ENCODE peak calls at places on chromosomes 5 and 9, in four cellular contexts. One of them, this sample, is unnamed.

GRCh38 chr9:98767196-98767595 is 29.2 kb downstream of the ANKS6 start:
- DNase-seq in IMR-90: no peak
- DNase-seq in body of pancreas: no peak
- DNase-seq in neural progenitor cell: no peak
- DNase-seq in this sample: no peak

GRCh38 chr5:119743927-119744326 is 114.6 kb downstream of the FAM170A start:
- DNase-seq in IMR-90: peak; percentile 4
- DNase-seq in body of pancreas: peak; percentile 23
- DNase-seq in neural progenitor cell: peak; percentile 79
- DNase-seq in this sample: peak; percentile 66

GRCh38 chr9:134158753-134159392 is 5.5 kb downstream of the RNU6ATAC start:
- DNase-seq in IMR-90: no peak
- DNase-seq in body of pancreas: no peak
- DNase-seq in neural progenitor cell: no peak
- DNase-seq in this sample: no peak

GRCh38 chr5:33931136-33931535 is 5.0 kb upstream of the RXFP3 start:
- DNase-seq in IMR-90: no peak
- DNase-seq in body of pancreas: no peak
- DNase-seq in neural progenitor cell: no peak
- DNase-seq in this sample: no peak

GRCh38 chr9:137007816-137008270 is 11.5 kb upstream of the CLIC3 start:
- DNase-seq in IMR-90: no peak
- DNase-seq in body of pancreas: no peak
- DNase-seq in neural progenitor cell: no peak
- DNase-seq in this sample: no peak

GRCh38 chr5:97071101-97071500 is 71.3 kb downstream of the LIX1 start:
- DNase-seq in IMR-90: peak; percentile 93
- DNase-seq in body of pancreas: no peak
- DNase-seq in neural progenitor cell: no peak
- DNase-seq in this sample: no peak

GRCh38 chr5:149205625-149206523 is 64.6 kb downstream of the ABLIM3 start:
- DNase-seq in IMR-90: peak; percentile 93
- DNase-seq in body of pancreas: peak; percentile 29
- DNase-seq in neural progenitor cell: no peak
- DNase-seq in this sample: no peak

GRCh38 chr9:33447404-33448158 is at the start of gene AQP3:
- DNase-seq in IMR-90: no peak
- DNase-seq in body of pancreas: peak; percentile 80
- DNase-seq in neural progenitor cell: peak; percentile 87
- DNase-seq in this sample: peak; percentile 79

GRCh38 chr9:78860806-78861475 is 564.0 kb downstream of the PSAT1 start:
- DNase-seq in IMR-90: peak; percentile 82
- DNase-seq in body of pancreas: no peak
- DNase-seq in neural progenitor cell: no peak
- DNase-seq in this sample: no peak

GRCh38 chr9:73979894-73980264 is 517.3 kb upstream of the RORB start:
- DNase-seq in IMR-90: no peak
- DNase-seq in body of pancreas: no peak
- DNase-seq in neural progenitor cell: no peak
- DNase-seq in this sample: no peak

GRCh38 chr5:34886718-34887117 is 28.6 kb downstream of the RAD1 start:
- DNase-seq in IMR-90: no peak
- DNase-seq in body of pancreas: no peak
- DNase-seq in neural progenitor cell: no peak
- DNase-seq in this sample: no peak

GRCh38 chr9:77807295-77807694 is 159.2 kb upstream of the GNA14 start:
- DNase-seq in IMR-90: peak; percentile 93
- DNase-seq in body of pancreas: no peak
- DNase-seq in neural progenitor cell: no peak
- DNase-seq in this sample: no peak

GRCh38 chr9:134666801-134667200 is 25.2 kb downstream of the COL5A1 start:
- DNase-seq in IMR-90: peak; percentile 74
- DNase-seq in body of pancreas: no peak
- DNase-seq in neural progenitor cell: no peak
- DNase-seq in this sample: no peak

GRCh38 chr9:70563437-70564204 is 149.2 kb upstream of the KLF9 start:
- DNase-seq in IMR-90: peak; percentile 76
- DNase-seq in body of pancreas: no peak
- DNase-seq in neural progenitor cell: no peak
- DNase-seq in this sample: no peak

GRCh38 chr9:137032893-137033292 is 1.0 kb upstream of the FUT7 start:
- DNase-seq in IMR-90: no peak
- DNase-seq in body of pancreas: no peak
- DNase-seq in neural progenitor cell: no peak
- DNase-seq in this sample: no peak

GRCh38 chr9:20078246-20078645 is 289.4 kb upstream of the SLC24A2 start:
- DNase-seq in IMR-90: no peak
- DNase-seq in body of pancreas: no peak
- DNase-seq in neural progenitor cell: no peak
- DNase-seq in this sample: no peak

GRCh38 chr9:124762633-124763032 is 8.5 kb downstream of the NR6A1 start:
- DNase-seq in IMR-90: no peak
- DNase-seq in body of pancreas: no peak
- DNase-seq in neural progenitor cell: no peak
- DNase-seq in this sample: no peak

GRCh38 chr9:121299467-121300282 is 31.7 kb downstream of the GSN start:
- DNase-seq in IMR-90: no peak
- DNase-seq in body of pancreas: peak; percentile 28
- DNase-seq in neural progenitor cell: peak; percentile 77
- DNase-seq in this sample: no peak

GRCh38 chr5:155270737-155271136 is 257.2 kb downstream of the KIF4B start:
- DNase-seq in IMR-90: no peak
- DNase-seq in body of pancreas: no peak
- DNase-seq in neural progenitor cell: no peak
- DNase-seq in this sample: no peak

GRCh38 chr5:5221731-5222130 is 81.6 kb downstream of the ADAMTS16 start:
- DNase-seq in IMR-90: peak; percentile 13
- DNase-seq in body of pancreas: no peak
- DNase-seq in neural progenitor cell: no peak
- DNase-seq in this sample: no peak

GRCh38 chr5:142862585-142862984 is 92.4 kb downstream of the ARHGAP26 start:
- DNase-seq in IMR-90: no peak
- DNase-seq in body of pancreas: no peak
- DNase-seq in neural progenitor cell: no peak
- DNase-seq in this sample: no peak

GRCh38 chr9:120655005-120655622 is 59.2 kb downstream of the MEGF9 start:
- DNase-seq in IMR-90: peak; percentile 70
- DNase-seq in body of pancreas: no peak
- DNase-seq in neural progenitor cell: no peak
- DNase-seq in this sample: no peak

DNA sequence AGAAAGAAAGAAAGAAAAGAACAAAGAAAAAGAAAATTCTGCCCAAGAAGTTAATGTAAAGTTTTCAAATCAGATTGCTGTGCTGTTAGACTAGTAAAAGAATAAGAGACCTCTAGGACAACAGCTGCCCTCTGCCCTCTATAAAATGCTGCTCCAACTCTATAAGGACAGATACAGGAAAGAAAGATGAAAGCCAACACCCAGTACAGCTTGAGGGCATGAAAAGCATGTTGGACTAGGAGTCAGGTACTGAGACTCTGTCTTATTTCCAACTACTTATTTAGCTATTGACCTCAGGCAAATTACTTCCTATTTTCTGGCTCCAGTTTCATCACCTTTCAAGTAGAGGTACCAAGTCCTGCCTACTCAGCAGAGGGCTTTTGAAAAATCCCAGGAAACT is 5.8 kb downstream of the HBEGF start:
- DNase-seq in IMR-90: no peak
- DNase-seq in body of pancreas: no peak
- DNase-seq in neural progenitor cell: no peak
- DNase-seq in this sample: no peak
- H3K4me1 ChIP-seq in IMR-90: peaks cover 16% of the 10 kb centered on the region
- H3K4me1 ChIP-seq in body of pancreas: peaks cover 11% of the 10 kb centered on the region
- H3K4me1 ChIP-seq in neural progenitor cell: no peaks in the 10 kb centered on the region
- H3K4me1 ChIP-seq in this sample: peaks cover 15% of the 10 kb centered on the region

DNA sequence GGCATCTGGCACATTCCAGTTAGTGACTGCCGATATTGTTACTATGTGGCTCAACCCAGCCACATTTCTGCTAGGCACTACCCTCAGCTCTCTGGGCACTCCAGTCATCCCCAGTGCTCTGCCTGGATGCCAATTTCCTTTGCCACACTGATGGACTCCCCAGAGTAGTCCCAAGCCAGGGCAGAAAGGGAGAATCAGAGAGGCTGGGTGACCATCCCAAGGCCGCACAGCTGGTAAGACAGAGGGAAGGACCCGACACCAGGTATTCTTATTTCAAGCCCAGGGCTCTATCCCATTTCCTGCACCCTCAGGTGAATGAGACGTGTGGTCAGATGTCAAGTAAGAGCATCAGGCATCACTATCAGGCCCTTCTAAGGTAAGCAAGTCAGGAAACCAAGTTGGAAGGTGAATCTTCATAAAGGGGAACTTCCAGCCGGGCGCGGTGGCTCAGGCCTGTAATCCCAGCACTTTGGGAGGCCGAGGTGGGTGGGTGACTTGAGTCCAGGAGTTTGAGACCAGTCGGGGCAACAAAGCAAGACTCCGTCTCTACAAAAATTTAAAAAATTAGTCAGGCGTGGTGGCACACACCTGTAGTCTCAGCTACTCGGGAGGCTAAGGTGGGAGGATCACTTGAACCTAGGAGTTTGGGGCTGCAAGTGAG is 38.6 kb downstream of the SH3PXD2B start:
- DNase-seq in IMR-90: no peak
- DNase-seq in body of pancreas: no peak
- DNase-seq in neural progenitor cell: no peak
- DNase-seq in this sample: no peak
- H3K4me1 ChIP-seq in IMR-90: peaks cover 43% of the 10 kb centered on the region
- H3K4me1 ChIP-seq in body of pancreas: peaks cover 70% of the 10 kb centered on the region
- H3K4me1 ChIP-seq in neural progenitor cell: no peaks in the 10 kb centered on the region
- H3K4me1 ChIP-seq in this sample: no peaks in the 10 kb centered on the region

DNA sequence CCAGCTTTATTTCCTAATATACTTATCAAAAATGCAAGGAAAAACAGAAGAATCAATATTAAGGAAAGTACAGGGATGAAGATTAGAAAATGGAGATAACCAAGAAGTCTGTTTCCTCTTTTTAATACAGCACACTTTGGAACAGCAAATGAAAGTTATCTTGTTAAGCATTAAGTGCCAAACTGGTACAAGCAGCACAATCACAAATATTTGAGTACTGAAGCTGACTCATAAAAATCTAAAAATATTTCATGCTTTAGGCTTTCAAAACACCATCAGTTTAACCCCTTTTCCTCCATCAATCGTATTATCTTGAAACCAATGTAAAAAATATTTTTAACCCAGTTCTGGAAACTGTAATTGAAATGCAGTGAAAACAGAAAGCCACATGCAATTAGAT is 2.7 kb downstream of the FBXW11 start:
- DNase-seq in IMR-90: no peak
- DNase-seq in body of pancreas: no peak
- DNase-seq in neural progenitor cell: no peak
- DNase-seq in this sample: no peak
- H3K4me1 ChIP-seq in IMR-90: peaks cover 9% of the 10 kb centered on the region
- H3K4me1 ChIP-seq in body of pancreas: peaks cover 63% of the 10 kb centered on the region
- H3K4me1 ChIP-seq in neural progenitor cell: peaks cover 54% of the 10 kb centered on the region
- H3K4me1 ChIP-seq in this sample: peaks cover 20% of the 10 kb centered on the region

GRCh38 chr9:35729101-35729500 is 2.9 kb downstream of the TLN1 start:
- DNase-seq in IMR-90: peak; percentile 18
- DNase-seq in body of pancreas: no peak
- DNase-seq in neural progenitor cell: no peak
- DNase-seq in this sample: no peak
- H3K4me1 ChIP-seq in IMR-90: peaks cover 25% of the 10 kb centered on the region
- H3K4me1 ChIP-seq in body of pancreas: peaks cover 50% of the 10 kb centered on the region
- H3K4me1 ChIP-seq in neural progenitor cell: peaks cover 55% of the 10 kb centered on the region
- H3K4me1 ChIP-seq in this sample: peaks cover 57% of the 10 kb centered on the region

DNA sequence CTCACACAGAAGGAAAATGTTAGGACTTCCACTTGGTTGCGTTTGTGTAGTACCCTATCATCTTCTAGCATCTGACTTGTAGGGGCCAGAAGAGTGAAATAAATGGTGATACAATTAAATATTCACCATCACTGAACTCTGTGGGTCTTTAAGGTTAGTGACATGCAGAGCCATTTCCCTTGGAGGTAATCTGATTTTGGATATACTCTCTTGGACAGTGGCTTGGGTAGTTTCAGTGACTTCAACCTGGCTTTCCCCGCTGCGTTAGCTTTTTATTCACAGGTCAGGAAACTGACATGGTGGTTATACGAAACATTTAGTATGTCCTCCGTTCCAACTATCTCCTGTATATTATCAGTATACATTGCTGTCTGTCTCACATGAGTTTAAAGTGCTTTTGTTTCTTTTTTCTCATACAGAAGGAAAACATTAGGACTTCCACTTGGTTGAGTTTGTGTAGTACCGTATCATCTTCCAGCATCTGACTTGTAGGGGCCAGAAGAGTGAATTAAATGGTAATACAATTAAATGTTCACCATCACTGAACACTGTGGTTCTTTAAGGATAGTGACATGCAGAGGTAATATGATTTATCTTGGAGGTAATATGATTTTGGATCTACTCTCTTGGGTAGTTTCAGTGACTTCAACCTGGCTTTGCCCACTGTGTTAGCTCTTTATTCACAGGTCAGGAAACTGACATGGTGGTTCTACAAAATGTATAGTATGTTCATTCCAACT is 883.6 kb downstream of the TAF11L14 start:
- DNase-seq in IMR-90: no peak
- DNase-seq in body of pancreas: no peak
- DNase-seq in neural progenitor cell: no peak
- DNase-seq in this sample: no peak
- H3K4me1 ChIP-seq in IMR-90: no peaks in the 10 kb centered on the region
- H3K4me1 ChIP-seq in body of pancreas: no peaks in the 10 kb centered on the region
- H3K4me1 ChIP-seq in neural progenitor cell: no peaks in the 10 kb centered on the region
- H3K4me1 ChIP-seq in this sample: no peaks in the 10 kb centered on the region

GRCh38 chr9:127572961-127573727 is 38.9 kb upstream of the STXBP1 start:
- DNase-seq in IMR-90: peak; percentile 85
- DNase-seq in body of pancreas: no peak
- DNase-seq in neural progenitor cell: no peak
- DNase-seq in this sample: no peak

GRCh38 chr9:127574089-127574921 is 37.8 kb upstream of the STXBP1 start:
- DNase-seq in IMR-90: no peak
- DNase-seq in body of pancreas: peak; percentile 95
- DNase-seq in neural progenitor cell: no peak
- DNase-seq in this sample: no peak

GRCh38 chr9:127578952-127579853 is 32.9 kb upstream of the STXBP1 start:
- DNase-seq in IMR-90: peak; percentile 98
- DNase-seq in body of pancreas: peak; percentile 90
- DNase-seq in neural progenitor cell: peak; percentile 80
- DNase-seq in this sample: no peak

GRCh38 chr9:127578627-127578951 is 33.5 kb upstream of the STXBP1 start:
- DNase-seq in IMR-90: no peak
- DNase-seq in body of pancreas: no peak
- DNase-seq in neural progenitor cell: no peak
- DNase-seq in this sample: no peak

GRCh38 chr9:127575875-127576778 is 36.0 kb upstream of the STXBP1 start:
- DNase-seq in IMR-90: no peak
- DNase-seq in body of pancreas: no peak
- DNase-seq in neural progenitor cell: no peak
- DNase-seq in this sample: peak; percentile 23
- H3K4me1 ChIP-seq in IMR-90: peaks cover 41% of the 10 kb centered on the region
- H3K4me1 ChIP-seq in body of pancreas: peaks cover 84% of the 10 kb centered on the region
- H3K4me1 ChIP-seq in neural progenitor cell: peaks cover 7% of the 10 kb centered on the region
- H3K4me1 ChIP-seq in this sample: peaks cover 13% of the 10 kb centered on the region